ENCODE peak calls at places on chromosome 7, in six cellular contexts. Y is kidney, I is GM23338, R is OCI-LY7, Q is A549, X is esophagus squamous epithelium. J is an unnamed sample.

GRCh38 chr7:38660427-38661099 is 29.4 kb upstream of the AMPH start:
- DNase-seq in Y (no peak), R (peak), I (peak), Q (peak), X (no peak), J (peak)

GRCh38 chr7:92586403-92586802 is 3.8 kb downstream of the FAM133B start:
- DNase-seq in Y (no peak), X (no peak), R (no peak), I (no peak), Q (no peak), J (no peak)

GRCh38 chr7:91126762-91127161 is 137.5 kb upstream of the FZD1 start:
- DNase-seq in I (peak), R (no peak), X (no peak), Q (no peak), Y (no peak), J (no peak)

GRCh38 chr7:27897001-27897400 is 157.0 kb downstream of the TAX1BP1 start:
- DNase-seq in R (no peak), Q (no peak), X (no peak), Y (no peak), I (no peak), J (no peak)

GRCh38 chr7:99004781-99005500 is 126.6 kb downstream of the TRRAP start:
- DNase-seq in Q (no peak), Y (no peak), I (no peak), R (no peak), X (no peak), J (no peak)

GRCh38 chr7:115748123-115748738 is 282.3 kb downstream of the TFEC start:
- DNase-seq in Y (no peak), X (no peak), I (peak), Q (peak), R (no peak), J (peak)

GRCh38 chr7:130141161-130141857 is 63.9 kb downstream of the TMEM209 start:
- DNase-seq in Y (peak), X (no peak), R (no peak), Q (no peak), I (peak), J (peak)

GRCh38 chr7:135930565-135931423 is 46.4 kb downstream of the MTPN start:
- DNase-seq in I (peak), X (no peak), Y (no peak), Q (peak), R (no peak), J (peak)

GRCh38 chr7:2968616-2969397 is 74.9 kb downstream of the CARD11 start:
- DNase-seq in R (no peak), I (no peak), Q (no peak), X (no peak), Y (no peak), J (no peak)

GRCh38 chr7:22867589-22867988 is 44.9 kb upstream of the TOMM7 start:
- DNase-seq in Y (no peak), R (no peak), Q (no peak), X (no peak), I (no peak), J (no peak)

GRCh38 chr7:32564542-32564941 is 69.3 kb downstream of the AVL9 start:
- DNase-seq in I (peak), R (no peak), Y (no peak), X (no peak), Q (peak), J (no peak)

GRCh38 chr7:157018997-157019591 is 8.6 kb upstream of the MNX1 start:
- DNase-seq in I (peak), R (no peak), Q (no peak), X (no peak), Y (peak), J (no peak)

GRCh38 chr7:118029881-118030422 is 154.0 kb upstream of the LSM8 start:
- DNase-seq in Q (no peak), Y (no peak), R (no peak), X (no peak), I (no peak), J (no peak)

GRCh38 chr7:104469135-104469820 is 140.9 kb downstream of the LHFPL3 start:
- DNase-seq in Y (no peak), X (no peak), I (no peak), Q (no peak), R (no peak), J (no peak)

GRCh38 chr7:45293295-45293942 is 135.8 kb downstream of the RAMP3 start:
- DNase-seq in I (no peak), Q (no peak), X (no peak), R (no peak), Y (no peak), J (no peak)

GRCh38 chr7:30321089-30321991 is 36.9 kb downstream of the ZNRF2 start:
- DNase-seq in I (peak), R (peak), Q (no peak), X (no peak), Y (no peak), J (no peak)

GRCh38 chr7:131538071-131538790 is 18.2 kb downstream of the PODXL start:
- DNase-seq in Q (peak), X (no peak), Y (peak), I (peak), R (no peak), J (no peak)

GRCh38 chr7:29359480-29360093 is 165.0 kb downstream of the CHN2 start:
- DNase-seq in R (no peak), Q (no peak), X (no peak), Y (no peak), I (no peak), J (no peak)

GRCh38 chr7:149477494-149478443 is 16.9 kb upstream of the ZNF777 start:
- DNase-seq in I (peak), R (no peak), Q (no peak), Y (no peak), X (no peak), J (no peak)

GRCh38 chr7:40583653-40584424 is 449.0 kb downstream of the SUGCT start:
- DNase-seq in R (no peak), Q (no peak), Y (no peak), X (no peak), I (no peak), J (no peak)

GRCh38 chr7:1460757-1461639 is 1.7 kb upstream of the MICALL2 start:
- DNase-seq in Q (peak), X (no peak), Y (peak), R (no peak), I (peak), J (no peak)

GRCh38 chr7:2116086-2116810 is 116.5 kb downstream of the MAD1L1 start:
- DNase-seq in Y (no peak), X (no peak), I (no peak), Q (no peak), R (no peak), J (no peak)

GRCh38 chr7:23618241-23618640 is 21.1 kb downstream of the CCDC126 start:
- DNase-seq in R (no peak), X (no peak), I (no peak), Y (no peak), Q (no peak), J (no peak)

GRCh38 chr7:99362801-99363200 is 11.7 kb upstream of the ARPC1B start:
- DNase-seq in Q (no peak), Y (no peak), I (no peak), X (no peak), R (no peak), J (peak)

GRCh38 chr7:29329686-29330085 is 135.1 kb downstream of the CHN2 start:
- DNase-seq in R (no peak), X (no peak), I (no peak), Y (no peak), Q (no peak), J (no peak)

DNA sequence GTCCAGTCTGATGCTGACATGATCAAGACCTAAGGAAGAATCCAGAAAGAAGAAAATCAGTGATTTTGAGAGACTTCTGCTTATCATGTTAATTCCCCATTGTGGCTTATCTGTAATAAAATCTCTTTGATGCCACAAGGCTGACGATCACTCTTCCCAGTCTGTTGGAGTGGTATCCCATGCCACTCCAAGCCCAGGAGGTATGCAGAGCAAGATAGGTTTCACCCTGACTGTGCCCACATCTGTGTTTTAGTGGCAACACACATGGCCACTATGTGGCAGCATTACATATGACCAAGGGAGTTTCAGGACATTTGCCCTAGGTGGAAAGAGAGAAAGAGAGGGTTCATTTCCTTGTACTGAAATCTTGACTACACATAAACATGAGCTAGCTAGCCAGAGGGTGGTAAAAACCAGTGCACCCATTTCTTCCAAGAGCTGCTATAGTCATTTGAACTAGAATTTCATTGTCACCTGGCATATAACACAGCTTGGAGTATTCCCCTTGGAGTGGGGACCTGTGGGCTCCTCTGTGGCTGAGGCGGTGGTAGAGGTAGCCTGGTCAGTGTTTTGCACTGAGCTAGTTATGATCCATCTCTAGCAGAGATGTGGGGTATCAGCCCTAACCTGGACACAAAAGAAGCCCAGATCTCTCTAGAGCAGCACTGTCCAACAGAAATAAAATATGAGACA is 20.8 kb downstream of the LAMB4 start:
- DNase-seq in Y (no peak), I (peak), Q (peak), R (peak), X (no peak), J (no peak)
- TF ChIP-seq CTCF in Y (peak), I (peak), Q (peak), R (peak), X (peak), J (no peak)

GRCh38 chr7:26191233-26191973 is 9.1 kb downstream of the HNRNPA2B1 start:
- DNase-seq in R (no peak), X (no peak), I (no peak), Q (no peak), Y (no peak), J (no peak)
- H3K4me3 ChIP-seq in R (no peak), X (no peak), I (no peak), Q (no peak), Y (no peak), J (no peak)

GRCh38 chr7:16880469-16881034 is 1.2 kb downstream of the AGR3 start:
- DNase-seq in X (no peak), R (no peak), I (no peak), Q (no peak), Y (no peak), J (no peak)
- TF ChIP-seq CTCF in X (no peak), R (no peak), I (no peak), Q (no peak), Y (no peak), J (no peak)

GRCh38 chr7:94513565-94513860 is 3.9 kb downstream of the CASD1 start:
- DNase-seq in Q (no peak), Y (no peak), I (no peak), X (no peak), R (no peak), J (no peak)
- H3K4me3 ChIP-seq in Q (no peak), Y (no peak), I (no peak), X (no peak), R (no peak), J (no peak)

GRCh38 chr7:128954830-128955797 is 17.4 kb downstream of the IRF5 start:
- DNase-seq in Q (no peak), X (no peak), R (peak), I (peak), Y (no peak), J (no peak)

GRCh38 chr7:128957613-128958012 is 19.9 kb downstream of the IRF5 start:
- DNase-seq in X (no peak), Y (no peak), R (no peak), Q (no peak), I (no peak), J (no peak)

GRCh38 chr7:128955981-128956380 is 18.3 kb downstream of the IRF5 start:
- DNase-seq in X (no peak), R (no peak), Q (no peak), I (no peak), Y (no peak), J (no peak)

GRCh38 chr7:128948976-128949760 is 11.4 kb downstream of the IRF5 start:
- DNase-seq in I (no peak), X (no peak), Q (no peak), Y (no peak), R (no peak), J (no peak)

GRCh38 chr7:128954150-128954549 is 16.4 kb downstream of the IRF5 start:
- DNase-seq in Y (no peak), I (no peak), X (no peak), R (no peak), Q (no peak), J (no peak)
- TF ChIP-seq CTCF in Y (no peak), I (no peak), X (no peak), R (no peak), Q (no peak), J (no peak)

GRCh38 chr7:151243411-151244155 is 4.9 kb downstream of the SMARCD3 start:
- DNase-seq in R (peak), Y (peak), I (no peak), Q (no peak), X (no peak), J (no peak)
- H3K4me3 ChIP-seq in R (peak), Y (no peak), I (peak), Q (no peak), X (peak), J (no peak)

J was measured in HFF-Myc.